ENCODE peak calls at places on chromosomes 4 and X, in seven cellular contexts. One of them, this sample, is unnamed.
A peak's percentile ranks its signal among the peaks of the same experiment; 100 is the strongest.

GRCh38 chrX:41300758-41301437 is 33.1 kb upstream of the DDX3X start:
- DNase-seq in A549: peak; percentile 45
- DNase-seq in heart left ventricle: no peak
- DNase-seq in uterus: no peak
- DNase-seq in tibial nerve: peak; percentile 21
- DNase-seq in IMR-90: peak; percentile 72
- DNase-seq in Peyer's patch: no peak
- DNase-seq in this sample: peak; percentile 4

GRCh38 chr4:168694669-168695068 is 197.8 kb downstream of the PALLD start:
- DNase-seq in Peyer's patch: no peak
- DNase-seq in A549: peak; percentile 65
- DNase-seq in heart left ventricle: no peak
- DNase-seq in IMR-90: peak; percentile 72
- DNase-seq in uterus: no peak
- DNase-seq in tibial nerve: no peak
- DNase-seq in this sample: no peak

GRCh38 chr4:112178731-112179130 is 33.5 kb downstream of the FAM241A start:
- DNase-seq in uterus: no peak
- DNase-seq in Peyer's patch: no peak
- DNase-seq in A549: no peak
- DNase-seq in heart left ventricle: no peak
- DNase-seq in tibial nerve: no peak
- DNase-seq in IMR-90: no peak
- DNase-seq in this sample: no peak

GRCh38 chr4:140257461-140258305 is 103.7 kb upstream of the MAML3 start:
- DNase-seq in uterus: no peak
- DNase-seq in Peyer's patch: no peak
- DNase-seq in A549: no peak
- DNase-seq in heart left ventricle: no peak
- DNase-seq in IMR-90: peak; percentile 72
- DNase-seq in tibial nerve: no peak
- DNase-seq in this sample: peak; percentile 74

GRCh38 chrX:120309873-120310730 is 1.2 kb downstream of the TMEM255A start:
- DNase-seq in IMR-90: no peak
- DNase-seq in heart left ventricle: no peak
- DNase-seq in uterus: peak; percentile 23
- DNase-seq in A549: peak; percentile 17
- DNase-seq in tibial nerve: no peak
- DNase-seq in Peyer's patch: no peak
- DNase-seq in this sample: no peak

GRCh38 chr4:153788064-153788418 is 842 bp downstream of the SFRP2 start:
- DNase-seq in A549: no peak
- DNase-seq in Peyer's patch: no peak
- DNase-seq in heart left ventricle: no peak
- DNase-seq in IMR-90: no peak
- DNase-seq in tibial nerve: no peak
- DNase-seq in uterus: no peak
- DNase-seq in this sample: no peak

GRCh38 chr4:17546222-17546621 is 30.8 kb upstream of the LAP3 start:
- DNase-seq in uterus: no peak
- DNase-seq in heart left ventricle: no peak
- DNase-seq in tibial nerve: no peak
- DNase-seq in Peyer's patch: no peak
- DNase-seq in A549: no peak
- DNase-seq in IMR-90: no peak
- DNase-seq in this sample: no peak

GRCh38 chr4:37541956-37542355 is 144.2 kb downstream of the RELL1 start:
- DNase-seq in IMR-90: no peak
- DNase-seq in A549: no peak
- DNase-seq in tibial nerve: no peak
- DNase-seq in heart left ventricle: no peak
- DNase-seq in uterus: no peak
- DNase-seq in Peyer's patch: no peak
- DNase-seq in this sample: no peak

GRCh38 chrX:23373129-23373804 is 38.6 kb downstream of the PTCHD1 start:
- DNase-seq in IMR-90: peak; percentile 68
- DNase-seq in Peyer's patch: no peak
- DNase-seq in A549: peak; percentile 3
- DNase-seq in uterus: no peak
- DNase-seq in heart left ventricle: no peak
- DNase-seq in tibial nerve: no peak
- DNase-seq in this sample: peak; percentile 5

GRCh38 chrX:1599791-1600405 is 8.5 kb downstream of the AKAP17A start:
- DNase-seq in A549: no peak
- DNase-seq in heart left ventricle: no peak
- DNase-seq in Peyer's patch: no peak
- DNase-seq in tibial nerve: no peak
- DNase-seq in uterus: no peak
- DNase-seq in IMR-90: no peak
- DNase-seq in this sample: no peak

GRCh38 chr4:83170952-83171399 is 56.4 kb upstream of the PLAC8 start:
- DNase-seq in tibial nerve: no peak
- DNase-seq in heart left ventricle: no peak
- DNase-seq in Peyer's patch: no peak
- DNase-seq in IMR-90: no peak
- DNase-seq in A549: peak; percentile 10
- DNase-seq in uterus: no peak
- DNase-seq in this sample: no peak

GRCh38 chr4:100736651-100737450 is 219.0 kb upstream of the EMCN start:
- DNase-seq in IMR-90: peak; percentile 65
- DNase-seq in Peyer's patch: no peak
- DNase-seq in tibial nerve: peak; percentile 15
- DNase-seq in heart left ventricle: no peak
- DNase-seq in A549: peak; percentile 26
- DNase-seq in uterus: no peak
- DNase-seq in this sample: no peak

GRCh38 chrX:8319359-8319758 is 145.3 kb upstream of the VCX3B start:
- DNase-seq in tibial nerve: no peak
- DNase-seq in heart left ventricle: no peak
- DNase-seq in Peyer's patch: no peak
- DNase-seq in uterus: no peak
- DNase-seq in IMR-90: no peak
- DNase-seq in A549: no peak
- DNase-seq in this sample: no peak

GRCh38 chrX:8323356-8323755 is 141.3 kb upstream of the VCX3B start:
- DNase-seq in IMR-90: no peak
- DNase-seq in heart left ventricle: no peak
- DNase-seq in uterus: no peak
- DNase-seq in Peyer's patch: peak; percentile 19
- DNase-seq in A549: peak; percentile 8
- DNase-seq in tibial nerve: no peak
- DNase-seq in this sample: no peak
- TF ChIP-seq CTCF in IMR-90: no peak
- TF ChIP-seq CTCF in heart left ventricle: no peak
- TF ChIP-seq CTCF in uterus: no peak
- TF ChIP-seq CTCF in Peyer's patch: no peak
- TF ChIP-seq CTCF in A549: no peak
- TF ChIP-seq CTCF in tibial nerve: no peak
- TF ChIP-seq CTCF in this sample: no peak

GRCh38 chrX:3811331-3812311 is 98.2 kb upstream of the PRKX start:
- DNase-seq in IMR-90: peak; percentile 58
- DNase-seq in A549: peak; percentile 48
- DNase-seq in heart left ventricle: no peak
- DNase-seq in tibial nerve: no peak
- DNase-seq in uterus: no peak
- DNase-seq in Peyer's patch: no peak
- DNase-seq in this sample: no peak

GRCh38 chrX:3820170-3820569 is 106.7 kb upstream of the PRKX start:
- DNase-seq in Peyer's patch: no peak
- DNase-seq in IMR-90: peak; percentile 93
- DNase-seq in uterus: no peak
- DNase-seq in heart left ventricle: no peak
- DNase-seq in tibial nerve: no peak
- DNase-seq in A549: no peak
- DNase-seq in this sample: no peak

GRCh38 chrX:3815896-3816664 is 102.6 kb upstream of the PRKX start:
- DNase-seq in heart left ventricle: peak; percentile 56
- DNase-seq in tibial nerve: peak; percentile 4
- DNase-seq in IMR-90: peak; percentile 12
- DNase-seq in Peyer's patch: peak; percentile 67
- DNase-seq in A549: peak; percentile 42
- DNase-seq in uterus: peak; percentile 53
- DNase-seq in this sample: peak; percentile 57
- TF ChIP-seq POLR2A in heart left ventricle: no peak
- TF ChIP-seq POLR2A in tibial nerve: no peak
- TF ChIP-seq POLR2A in IMR-90: peak; percentile 10
- TF ChIP-seq POLR2A in Peyer's patch: no peak
- TF ChIP-seq POLR2A in A549: no peak
- TF ChIP-seq POLR2A in uterus: no peak
- TF ChIP-seq POLR2A in this sample: peak; percentile 55

DNA sequence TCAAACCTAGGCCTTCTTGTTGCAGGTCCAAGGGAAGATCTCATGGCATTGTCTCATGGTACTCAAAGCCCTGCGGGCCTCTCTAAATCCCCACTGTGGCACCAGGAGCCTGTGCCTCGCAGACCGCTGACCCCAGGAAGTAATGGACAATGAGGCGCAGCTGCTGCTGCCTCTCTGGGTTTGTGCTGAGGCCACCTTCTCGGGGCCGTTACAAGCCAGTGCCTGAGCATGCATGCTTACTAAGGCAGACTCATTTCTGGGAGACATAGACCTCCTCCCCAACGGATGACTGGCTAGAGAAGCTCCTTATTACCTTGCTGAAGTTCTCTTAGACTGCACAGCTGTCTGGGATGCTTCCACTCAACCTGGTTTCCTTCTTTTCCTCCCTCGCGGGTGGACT is 1.3 kb downstream of the BDH2 start:
- DNase-seq in Peyer's patch: no peak
- DNase-seq in IMR-90: peak; percentile 4
- DNase-seq in tibial nerve: no peak
- DNase-seq in heart left ventricle: no peak
- DNase-seq in A549: no peak
- DNase-seq in uterus: no peak
- DNase-seq in this sample: no peak
- H3K4me3 ChIP-seq in Peyer's patch: no peak overlapping the region
- H3K4me3 ChIP-seq in IMR-90: peak overlapping the region; percentile 11
- H3K4me3 ChIP-seq in tibial nerve: peak overlapping the region; percentile 55
- H3K4me3 ChIP-seq in heart left ventricle: peak overlapping the region; percentile 62
- H3K4me3 ChIP-seq in A549: no peak overlapping the region
- H3K4me3 ChIP-seq in uterus: peak overlapping the region; percentile 43
- H3K4me3 ChIP-seq in this sample: peak overlapping the region; percentile 32

GRCh38 chrX:131728295-131729145 is 184.6 kb downstream of the OR13H1 start:
- DNase-seq in IMR-90: peak; percentile 86
- DNase-seq in heart left ventricle: peak; percentile 73
- DNase-seq in uterus: peak; percentile 81
- DNase-seq in A549: peak; percentile 76
- DNase-seq in Peyer's patch: no peak
- DNase-seq in tibial nerve: no peak
- DNase-seq in this sample: no peak
- TF ChIP-seq CTCF in IMR-90: peak; percentile 67
- TF ChIP-seq CTCF in heart left ventricle: no peak
- TF ChIP-seq CTCF in uterus: peak; percentile 42
- TF ChIP-seq CTCF in A549: peak; percentile 24
- TF ChIP-seq CTCF in Peyer's patch: no peak
- TF ChIP-seq CTCF in tibial nerve: peak; percentile 83
- TF ChIP-seq CTCF in this sample: peak; percentile 63

DNA sequence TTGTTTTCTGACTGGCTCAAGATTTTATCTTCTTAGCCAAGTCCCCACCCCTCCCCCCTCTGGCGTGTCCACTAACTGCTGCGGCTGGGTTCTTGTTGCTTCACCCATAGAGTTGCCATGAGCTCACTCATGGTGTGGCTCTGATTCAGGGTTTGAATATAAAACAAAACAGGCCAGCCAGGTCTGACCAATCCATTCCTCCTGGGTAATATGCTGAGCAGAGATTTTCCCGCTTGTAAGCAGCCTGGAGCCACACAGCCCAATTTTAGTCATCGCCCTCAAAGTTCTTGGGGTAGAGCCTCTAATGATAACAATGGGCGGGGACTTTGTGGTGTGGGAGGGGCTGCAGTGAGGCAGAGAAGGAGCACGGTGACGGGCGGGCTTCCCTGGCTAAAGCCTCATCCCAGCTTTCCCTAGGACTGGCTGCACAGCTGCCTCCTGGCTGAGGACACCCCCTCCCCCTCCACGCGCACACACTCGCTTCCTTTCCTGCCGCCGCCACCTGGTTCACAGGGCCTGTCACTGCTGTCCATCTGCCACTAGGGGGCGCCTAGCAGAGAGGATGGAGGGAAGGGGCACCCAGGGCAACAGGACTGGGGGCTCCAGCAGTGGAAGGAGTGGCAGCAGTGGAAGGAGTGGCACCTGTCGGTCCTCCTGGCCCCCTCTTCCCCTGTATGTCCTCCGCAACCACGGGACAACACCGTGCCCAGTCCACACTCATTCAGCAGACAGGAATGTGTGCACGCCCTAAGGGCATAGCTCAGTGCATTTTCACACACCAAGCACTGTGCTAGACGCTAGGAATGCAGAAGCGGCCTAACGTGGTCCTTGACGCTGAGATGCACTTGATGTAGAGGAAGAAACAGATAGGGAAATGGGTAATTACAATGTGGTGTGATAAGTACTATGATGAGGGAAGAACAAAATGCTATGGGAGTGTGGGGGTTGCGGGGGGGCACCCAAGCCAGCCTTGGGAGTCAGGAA is 26.8 kb downstream of the PRPS1 start:
- DNase-seq in Peyer's patch: peak; percentile 64
- DNase-seq in uterus: no peak
- DNase-seq in IMR-90: peak; percentile 92
- DNase-seq in A549: peak; percentile 59
- DNase-seq in tibial nerve: peak; percentile 27
- DNase-seq in heart left ventricle: peak; percentile 61
- DNase-seq in this sample: peak; percentile 80
- TF ChIP-seq POLR2A in Peyer's patch: no peak
- TF ChIP-seq POLR2A in uterus: no peak
- TF ChIP-seq POLR2A in IMR-90: no peak
- TF ChIP-seq POLR2A in A549: no peak
- TF ChIP-seq POLR2A in tibial nerve: no peak
- TF ChIP-seq POLR2A in heart left ventricle: no peak
- TF ChIP-seq POLR2A in this sample: peak; percentile 35

GRCh38 chr4:85496146-85496849 is 21.3 kb downstream of the ARHGAP24 start:
- DNase-seq in Peyer's patch: no peak
- DNase-seq in IMR-90: no peak
- DNase-seq in tibial nerve: no peak
- DNase-seq in A549: peak; percentile 85
- DNase-seq in heart left ventricle: no peak
- DNase-seq in uterus: no peak
- DNase-seq in this sample: no peak
- H3K4me3 ChIP-seq in Peyer's patch: no peak overlapping the region
- H3K4me3 ChIP-seq in IMR-90: no peak overlapping the region
- H3K4me3 ChIP-seq in tibial nerve: no peak overlapping the region
- H3K4me3 ChIP-seq in A549: peak overlapping the region; percentile 33
- H3K4me3 ChIP-seq in heart left ventricle: no peak overlapping the region
- H3K4me3 ChIP-seq in uterus: no peak overlapping the region
- H3K4me3 ChIP-seq in this sample: no peak overlapping the region

GRCh38 chr4:121324331-121324730 is 56.5 kb downstream of the QRFPR start:
- DNase-seq in Peyer's patch: no peak
- DNase-seq in heart left ventricle: no peak
- DNase-seq in uterus: no peak
- DNase-seq in A549: no peak
- DNase-seq in tibial nerve: no peak
- DNase-seq in IMR-90: no peak
- DNase-seq in this sample: no peak
- TF ChIP-seq CTCF in Peyer's patch: no peak
- TF ChIP-seq CTCF in heart left ventricle: no peak
- TF ChIP-seq CTCF in uterus: no peak
- TF ChIP-seq CTCF in A549: no peak
- TF ChIP-seq CTCF in tibial nerve: no peak
- TF ChIP-seq CTCF in IMR-90: no peak
- TF ChIP-seq CTCF in this sample: no peak